ENCODE peak calls at places on chromosomes 13 and 19, in four cellular contexts. A is fibroblast of pulmonary artery, K is heart right ventricle, G is omental fat pad. Y is an unnamed sample.

GRCh38 chr13:95128045-95128643 is 173.1 kb downstream of the ABCC4 start:
- DNase-seq in A (no peak), G (no peak), K (no peak), Y (no peak)

GRCh38 chr13:113981611-113982295 is 7.9 kb upstream of the C13orf46 start:
- DNase-seq in K (no peak), A (no peak), G (no peak), Y (no peak)

GRCh38 chr13:33348366-33348765 is 62.8 kb upstream of the STARD13 start:
- DNase-seq in K (no peak), A (peak), G (no peak), Y (no peak)

GRCh38 chr19:53900191-53900860 is 8.8 kb upstream of the CACNG7 start:
- DNase-seq in K (no peak), G (no peak), A (no peak), Y (no peak)

GRCh38 chr19:51012661-51013190 is 6.8 kb downstream of the KLK10 start:
- DNase-seq in K (no peak), A (no peak), G (no peak), Y (no peak)

GRCh38 chr19:5926641-5927438 is 12.8 kb downstream of the CAPS start:
- DNase-seq in G (no peak), A (no peak), K (peak), Y (no peak)

GRCh38 chr19:29855087-29855486 is 43.3 kb downstream of the CCNE1 start:
- DNase-seq in A (no peak), K (no peak), G (no peak), Y (no peak)

GRCh38 chr13:97043302-97043701 is 49.0 kb upstream of the OXGR1 start:
- DNase-seq in K (no peak), A (peak), G (no peak), Y (no peak)

GRCh38 chr13:20547479-20547908 is 19.5 kb upstream of the IFT88 start:
- DNase-seq in A (no peak), K (no peak), G (no peak), Y (no peak)

GRCh38 chr13:64912141-64912540 is 2318.0 kb downstream of the PCDH9 start:
- DNase-seq in K (no peak), A (peak), G (no peak), Y (no peak)

GRCh38 chr19:5016781-5017180 is 47.9 kb downstream of the KDM4B start:
- DNase-seq in K (no peak), A (no peak), G (no peak), Y (no peak)

GRCh38 chr19:44553478-44554171 is 24.1 kb upstream of the CEACAM20 start:
- DNase-seq in G (no peak), A (peak), K (no peak), Y (no peak)

GRCh38 chr13:75792526-75793187 is 156.5 kb downstream of the LMO7 start:
- DNase-seq in A (peak), G (no peak), K (no peak), Y (no peak)

GRCh38 chr13:20190481-20191310 is 2.0 kb downstream of the GJB2 start:
- DNase-seq in K (no peak), A (peak), G (no peak), Y (no peak)

GRCh38 chr19:38975861-38976271 is 324 bp upstream of the FBXO17 start:
- DNase-seq in A (peak), G (no peak), K (no peak), Y (no peak)

GRCh38 chr13:40780822-40781401 is 8.5 kb upstream of the SLC25A15 start:
- DNase-seq in K (no peak), G (no peak), A (peak), Y (no peak)
- TF ChIP-seq CTCF in K (no peak), G (no peak), A (no peak), Y (no peak)

GRCh38 chr19:49327878-49328544 is 3.0 kb upstream of the SLC6A16 start:
- DNase-seq in K (no peak), A (peak), G (no peak), Y (no peak)
- TF ChIP-seq CTCF in K (peak), A (peak), G (no peak), Y (peak)

DNA sequence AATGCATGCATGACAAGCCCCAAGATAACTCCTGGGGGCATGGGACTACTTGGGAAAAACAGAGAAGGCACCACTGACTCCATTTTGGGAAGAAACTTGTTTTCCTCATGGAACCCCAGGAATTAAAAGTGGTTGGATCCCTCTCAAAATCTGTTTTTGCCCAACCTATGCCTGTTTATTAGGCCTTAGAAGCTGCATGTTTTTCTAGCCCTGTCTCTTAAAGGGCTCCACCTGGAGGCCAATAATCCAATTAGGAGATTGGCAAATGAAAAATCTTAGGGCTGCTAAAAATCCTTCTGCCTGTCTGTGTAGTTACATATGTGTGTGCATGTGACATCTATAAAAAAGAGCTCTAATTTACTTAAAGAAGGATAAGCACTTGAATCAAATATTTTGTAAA is 26.9 kb downstream of the MED4 start:
- DNase-seq in K (no peak), A (no peak), G (no peak), Y (no peak)
- TF ChIP-seq CTCF in K (no peak), A (no peak), G (no peak), Y (no peak)

DNA sequence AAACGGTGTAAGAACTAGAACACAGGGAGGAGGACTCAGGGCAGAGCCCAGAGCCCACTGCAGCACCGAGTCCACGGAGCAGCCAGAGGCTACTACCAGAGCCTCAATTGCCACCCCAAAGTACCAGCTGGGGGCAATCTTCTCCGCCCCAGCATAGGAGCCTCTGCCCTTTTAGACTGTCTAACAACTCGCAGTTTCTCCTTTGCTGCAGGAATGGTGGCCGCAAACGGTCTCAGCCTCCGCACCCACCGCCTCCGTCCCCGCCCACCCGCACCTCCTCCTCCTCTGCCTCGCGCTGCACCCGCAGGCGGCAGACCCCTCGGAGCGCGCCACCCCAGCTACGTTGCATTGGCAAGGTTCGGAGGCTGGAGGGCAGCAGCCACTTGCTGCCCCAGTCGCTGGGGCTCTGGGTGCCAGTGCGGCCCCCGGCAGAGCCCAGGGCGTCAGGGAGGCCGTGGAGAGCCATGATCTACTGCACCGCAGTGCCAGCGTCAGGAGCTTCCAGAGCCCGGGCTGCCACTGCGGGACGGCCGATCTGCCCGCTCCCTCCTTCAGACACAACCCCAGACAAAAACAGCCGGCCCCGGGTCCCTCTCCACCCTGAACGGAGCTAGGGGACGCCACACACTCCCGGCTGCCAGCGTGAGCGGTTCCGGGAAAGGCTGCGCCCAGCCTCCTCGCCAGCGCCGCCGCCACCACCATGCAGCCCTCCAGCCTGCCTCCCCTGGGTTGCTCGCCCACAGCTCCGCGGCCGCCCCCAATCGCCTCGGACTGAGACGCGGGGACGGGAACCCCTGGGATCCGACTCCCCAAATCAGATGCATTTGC is 1.8 kb downstream of the FGF14 start:
- DNase-seq in K (peak), G (no peak), A (no peak), Y (no peak)
- TF ChIP-seq CTCF in K (peak), G (no peak), A (no peak), Y (no peak)

GRCh38 chr19:41161903-41162302 is 31.1 kb upstream of the CYP2S1 start:
- DNase-seq in A (no peak), K (no peak), G (no peak), Y (no peak)
- TF ChIP-seq CTCF in A (peak), K (no peak), G (no peak), Y (no peak)

GRCh38 chr13:48532473-48533206 is at the start of gene RCBTB2:
- DNase-seq in A (peak), G (peak), K (peak), Y (peak)
- TF ChIP-seq CTCF in A (no peak), G (no peak), K (peak), Y (no peak)

GRCh38 chr13:41060723-41061074 is 610 bp upstream of the WBP4 start:
- DNase-seq in G (peak), A (no peak), K (peak), Y (peak)

GRCh38 chr13:41058229-41059070 is 2.9 kb upstream of the WBP4 start:
- DNase-seq in A (no peak), K (peak), G (no peak), Y (no peak)

GRCh38 chr13:41061075-41061913 is at the start of gene WBP4:
- DNase-seq in A (peak), K (peak), G (peak), Y (peak)

GRCh38 chr13:41059466-41059865 is 1.8 kb upstream of the WBP4 start:
- DNase-seq in K (no peak), G (no peak), A (no peak), Y (no peak)

GRCh38 chr13:41059896-41060722 is 1.2 kb upstream of the WBP4 start:
- DNase-seq in A (peak), K (peak), G (peak), Y (peak)
- TF ChIP-seq CTCF in A (peak), K (peak), G (no peak), Y (no peak)

GRCh38 chr19:14554382-14554812 is 17.5 kb downstream of the NDUFB7 start:
- DNase-seq in A (no peak), K (no peak), G (no peak), Y (no peak)
- TF ChIP-seq CTCF in A (no peak), K (no peak), G (no peak), Y (no peak)

DNA sequence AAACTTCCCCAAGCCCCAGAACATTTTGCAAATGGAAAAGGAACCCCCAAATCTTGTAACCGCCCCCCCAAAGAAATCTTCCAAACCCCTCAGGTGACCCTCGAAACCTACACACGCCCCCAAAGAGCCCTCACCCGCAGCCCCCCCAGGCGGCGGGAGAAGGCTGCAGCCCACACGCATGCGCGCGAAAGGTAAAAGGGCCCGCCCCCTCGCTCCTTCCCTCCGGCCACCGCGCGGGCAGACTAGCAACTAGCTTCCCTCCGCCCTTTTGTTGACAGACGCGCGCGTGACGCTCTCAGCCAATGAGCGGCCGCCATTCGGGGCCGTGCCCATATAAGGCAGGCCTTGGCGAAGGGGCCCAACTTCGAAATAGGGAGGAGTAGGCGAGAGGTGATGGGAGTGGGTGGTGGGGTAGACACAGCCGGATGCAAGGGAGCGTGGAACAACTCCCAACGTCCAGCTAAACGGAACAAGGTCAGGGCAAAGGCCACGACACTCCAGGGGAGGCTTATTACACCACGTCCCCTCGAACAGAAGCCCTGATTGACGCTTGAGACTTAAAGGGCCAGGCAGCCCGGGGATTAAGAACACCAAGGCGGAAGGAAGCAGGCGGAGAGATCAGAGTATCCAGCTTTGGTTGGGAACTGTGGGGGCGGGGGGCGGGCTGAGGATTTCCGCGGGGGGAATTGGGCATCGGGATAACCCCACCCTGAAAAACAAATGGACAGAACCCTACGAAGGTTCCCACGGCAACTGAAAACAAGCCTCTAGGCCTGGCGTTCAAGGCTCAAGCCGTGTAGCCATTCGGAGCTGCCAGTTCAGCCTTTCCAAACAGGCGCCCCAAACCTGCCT is 13.3 kb downstream of the FBXO46 start:
- DNase-seq in G (peak), K (peak), A (peak), Y (peak)
- TF ChIP-seq CTCF in G (no peak), K (peak), A (no peak), Y (no peak)

DNA sequence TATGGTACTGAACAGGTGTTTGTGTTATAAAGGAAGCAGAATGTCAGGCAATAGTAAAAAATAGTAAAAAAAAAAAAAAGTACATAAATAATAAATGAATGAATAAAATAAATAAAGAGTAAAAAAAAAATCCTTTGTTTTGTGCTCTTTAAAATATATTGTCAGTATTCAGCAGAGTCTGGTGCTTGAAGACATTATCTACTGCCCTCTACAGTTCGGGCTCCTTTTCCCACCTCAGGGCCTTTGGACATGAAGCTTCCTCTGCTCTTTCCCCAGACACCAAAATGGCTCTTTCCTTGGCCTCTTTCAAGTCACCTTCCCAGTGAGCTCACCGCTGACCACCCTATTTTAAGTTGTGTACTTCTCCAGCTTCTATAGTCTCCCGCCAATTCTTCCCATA is 137.5 kb downstream of the TNFRSF19 start:
- DNase-seq in G (no peak), K (no peak), A (peak), Y (no peak)
- TF ChIP-seq CTCF in G (no peak), K (peak), A (peak), Y (no peak)